ENCODE peak calls at places on chromosomes 16 and 17, in nine cellular contexts. O, L, M, F, N, C, R, D and T are unnamed samples. For H3K4me1, the result is how much of the 10 kb centered on the place peaks cover.

GRCh38 chr17:66373944-66374817 is 71.8 kb downstream of the PRKCA start:
- DNase-seq in O (no peak), L (peak), M (no peak), F (no peak), N (peak), C (peak), R (no peak), D (no peak), T (peak)

GRCh38 chr17:59877965-59878364 is 14.8 kb downstream of the TUBD1 start:
- DNase-seq in O (no peak), L (no peak), M (no peak), F (no peak), N (no peak), C (no peak), R (no peak), D (no peak), T (no peak)

GRCh38 chr16:54050281-54051210 is 236.0 kb downstream of the IRX3 start:
- DNase-seq in O (no peak), L (peak), M (no peak), F (no peak), N (no peak), C (peak), R (no peak), D (no peak), T (no peak)

GRCh38 chr16:89581045-89581695 is 5.6 kb downstream of the CPNE7 start:
- DNase-seq in O (peak), L (no peak), M (no peak), F (peak), N (no peak), C (no peak), R (peak), D (peak), T (no peak)

GRCh38 chr17:66492500-66493123 is 190.2 kb downstream of the PRKCA start:
- DNase-seq in O (no peak), L (peak), M (no peak), F (no peak), N (no peak), C (no peak), R (no peak), D (no peak), T (no peak)

GRCh38 chr16:56866955-56867830 is 2.2 kb downstream of the SLC12A3 start:
- DNase-seq in O (peak), L (peak), M (peak), F (peak), N (no peak), C (peak), R (peak), D (no peak), T (no peak)

GRCh38 chr16:59632266-59632855 is 898.2 kb upstream of the GOT2 start:
- DNase-seq in O (peak), L (no peak), M (no peak), F (peak), N (no peak), C (no peak), R (no peak), D (peak), T (no peak)

GRCh38 chr16:81715358-81716196 is 63.5 kb upstream of the PLCG2 start:
- DNase-seq in O (no peak), L (no peak), M (peak), F (no peak), N (no peak), C (no peak), R (no peak), D (no peak), T (no peak)

GRCh38 chr17:78357177-78357586 is 2.7 kb downstream of the SOCS3 start:
- DNase-seq in O (no peak), L (no peak), M (no peak), F (peak), N (peak), C (no peak), R (no peak), D (no peak), T (peak)

GRCh38 chr17:58960068-58960467 is 146.6 kb downstream of the TRIM37 start:
- DNase-seq in O (peak), L (no peak), M (no peak), F (peak), N (no peak), C (peak), R (peak), D (peak), T (no peak)

GRCh38 chr17:79654960-79655382 is 44.1 kb upstream of the RBFOX3 start:
- DNase-seq in O (no peak), L (peak), M (no peak), F (no peak), N (no peak), C (no peak), R (no peak), D (no peak), T (no peak)

GRCh38 chr16:57862698-57863433 is 60.6 kb upstream of the KIFC3 start:
- DNase-seq in O (no peak), L (peak), M (no peak), F (no peak), N (no peak), C (no peak), R (peak), D (no peak), T (no peak)

GRCh38 chr16:89170346-89171215 is 967 bp upstream of the CDH15 start:
- DNase-seq in O (no peak), L (peak), M (peak), F (no peak), N (no peak), C (no peak), R (no peak), D (no peak), T (no peak)

GRCh38 chr16:64983983-64984382 is 137.9 kb downstream of the CDH11 start:
- DNase-seq in O (peak), L (peak), M (no peak), F (peak), N (peak), C (peak), R (no peak), D (peak), T (no peak)

GRCh38 chr16:27195068-27195741 is 8.1 kb upstream of the KDM8 start:
- DNase-seq in O (peak), L (peak), M (no peak), F (no peak), N (no peak), C (no peak), R (no peak), D (peak), T (no peak)

GRCh38 chr16:138049-138417 is 440 bp downstream of the NPRL3 start:
- DNase-seq in O (no peak), L (peak), M (no peak), F (peak), N (peak), C (peak), R (peak), D (no peak), T (no peak)

GRCh38 chr16:58021661-58022551 is 3.6 kb upstream of the MMP15 start:
- DNase-seq in O (peak), L (no peak), M (no peak), F (no peak), N (no peak), C (no peak), R (no peak), D (peak), T (peak)

DNA sequence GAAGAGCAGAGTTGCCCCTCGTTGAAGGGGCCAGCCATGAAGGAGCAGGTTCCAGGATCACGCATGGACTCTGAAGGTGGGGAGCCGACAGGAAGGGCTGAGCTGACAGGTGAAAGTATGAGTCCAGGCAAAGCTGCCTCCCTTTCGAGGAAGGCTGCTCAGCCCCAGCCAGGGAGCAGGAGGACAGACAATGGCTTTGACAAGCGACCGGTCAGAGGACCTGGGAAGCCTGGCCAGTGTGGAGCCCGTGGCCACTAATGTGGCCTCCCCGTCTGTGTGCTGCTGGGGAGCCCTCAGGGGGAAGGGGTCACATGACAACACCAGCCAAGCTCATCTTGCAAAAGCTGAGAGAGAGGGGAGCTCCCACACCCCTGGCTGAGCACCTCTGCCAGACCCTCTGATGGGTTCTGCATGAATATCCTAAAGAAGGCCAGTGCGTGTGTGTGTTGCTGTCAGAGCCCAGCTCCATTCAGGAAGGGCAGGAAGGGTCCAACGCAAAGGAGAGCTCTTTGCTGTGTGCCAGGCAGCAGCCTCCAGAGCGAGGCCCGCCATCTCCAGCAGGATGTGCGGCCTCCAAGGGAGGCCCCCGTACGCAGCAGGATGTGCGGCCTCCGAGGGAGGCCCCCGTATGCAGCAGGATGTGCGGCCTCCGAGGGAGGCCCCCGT is 102.3 kb upstream of the CHMP6 start:
- DNase-seq in O (no peak), L (no peak), M (no peak), F (no peak), N (no peak), C (no peak), R (no peak), D (no peak), T (no peak)
- H3K4me1 ChIP-seq in O (under half), L (under half), M (under half), F (under half), N (under half), C (under half), R (under half), D (under half), T (under half)

DNA sequence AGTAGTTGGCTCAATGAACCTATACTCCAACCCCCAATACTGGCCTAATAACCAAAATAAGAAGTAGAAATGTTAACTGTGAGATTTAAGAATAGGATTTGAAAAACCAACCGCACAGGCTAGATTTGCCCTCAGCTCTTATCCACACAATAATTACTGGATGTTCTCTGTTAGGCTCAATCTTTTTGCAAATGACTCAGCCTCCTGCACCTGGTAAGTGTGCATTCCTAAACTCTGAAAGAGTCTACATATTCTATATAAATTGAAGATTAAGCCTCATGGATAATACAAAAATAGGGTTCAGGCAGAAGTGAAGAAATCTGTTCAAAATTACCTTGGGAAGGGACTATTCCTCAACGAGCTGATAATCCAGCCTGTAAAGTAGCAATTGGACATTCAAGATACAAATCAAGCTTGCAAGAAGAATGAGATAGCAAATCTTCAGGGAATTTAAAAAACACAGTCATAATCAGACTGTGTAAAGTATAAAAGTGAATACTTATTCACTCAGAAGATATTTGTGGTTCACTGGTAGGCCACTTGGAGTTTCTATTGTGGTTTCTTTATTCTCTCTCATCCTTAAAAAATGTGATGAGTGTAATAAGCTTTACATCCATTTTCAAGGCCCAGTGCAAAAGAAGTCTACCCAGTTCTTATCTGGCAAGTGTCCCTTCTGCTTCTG is 931.9 kb upstream of the SOX9 start:
- DNase-seq in O (peak), L (no peak), M (no peak), F (no peak), N (no peak), C (no peak), R (no peak), D (peak), T (no peak)
- H3K27ac ChIP-seq in O (peak), L (no peak), M (no peak), F (no peak), N (no peak), C (no peak), R (no peak), D (peak), T (no peak)

DNA sequence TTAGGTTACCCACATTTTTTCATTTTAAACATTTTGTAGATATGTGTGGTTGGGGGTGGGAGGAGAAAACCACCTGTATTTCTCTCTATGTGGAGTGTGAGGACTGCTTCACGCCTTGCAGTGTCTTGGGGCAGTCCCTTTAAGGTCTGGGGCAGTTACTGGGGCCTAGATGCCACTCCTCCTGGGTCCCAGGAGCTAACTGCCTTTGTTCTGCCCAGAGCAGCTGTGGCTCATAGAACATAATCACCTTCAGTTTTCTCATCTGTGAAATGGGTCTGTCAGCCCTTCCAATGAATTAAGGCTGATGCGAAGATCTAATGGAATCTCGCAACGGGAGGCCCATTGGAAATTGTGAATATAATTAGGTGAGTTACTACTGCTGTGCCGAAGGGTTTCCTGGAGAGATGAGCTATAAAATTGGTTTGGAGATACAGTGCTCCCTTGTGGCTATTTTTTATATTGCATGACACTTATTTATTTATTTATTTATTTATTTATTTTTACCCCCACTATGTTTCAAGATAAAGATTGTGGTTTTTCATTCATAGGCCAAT is 22.9 kb downstream of the DHRS7C start:
- DNase-seq in O (peak), L (peak), M (no peak), F (no peak), N (no peak), C (peak), R (peak), D (peak), T (no peak)
- TF ChIP-seq CTCF in O (peak), L (peak), M (no peak), F (peak), N (peak), C (peak), R (peak), D (peak), T (peak)

DNA sequence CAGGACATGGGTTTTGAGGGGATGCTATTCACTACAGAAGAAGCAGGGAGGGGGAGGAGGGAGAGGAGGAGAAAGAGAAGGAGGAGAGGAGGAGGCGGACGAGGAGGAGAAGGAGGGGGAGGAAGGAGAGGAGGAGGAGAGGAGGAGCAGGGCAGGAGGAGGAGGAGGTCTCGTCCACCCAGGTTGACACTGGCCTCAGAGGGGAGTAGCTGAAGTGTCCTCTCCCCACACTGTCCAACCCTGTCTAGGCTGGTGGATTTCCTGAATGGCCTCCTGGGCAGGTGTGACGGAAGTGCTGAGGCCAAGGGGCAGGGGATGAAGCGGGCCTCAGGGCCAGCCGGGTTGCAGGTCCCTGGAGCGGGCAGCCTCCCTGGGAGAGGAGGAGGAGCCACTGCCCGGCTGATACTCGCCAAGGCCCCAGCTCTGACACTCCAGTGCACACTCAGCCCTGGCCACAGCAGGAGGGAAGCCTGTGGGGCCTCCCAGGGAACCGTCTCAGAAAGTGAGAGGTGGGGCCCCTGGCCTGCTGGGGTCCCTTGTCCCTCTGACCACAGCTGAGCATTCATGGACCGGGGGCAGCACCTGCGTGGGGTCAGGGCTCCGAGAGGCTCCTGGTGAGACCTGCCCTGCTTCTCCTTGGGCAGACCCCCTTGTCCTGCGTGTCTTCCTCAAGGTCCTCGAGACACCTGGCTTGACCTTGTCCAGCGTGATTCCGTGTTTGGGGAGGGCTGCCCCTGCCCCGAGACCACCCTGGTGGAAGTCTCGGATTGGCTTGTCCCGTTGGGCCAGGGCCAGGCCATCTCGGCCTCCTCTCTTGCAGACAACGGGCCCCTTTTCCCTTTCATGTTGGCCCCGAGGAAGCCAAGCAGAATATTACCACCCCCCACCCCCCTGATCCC is 200.6 kb upstream of the CIBAR2 start:
- DNase-seq in O (no peak), L (peak), M (no peak), F (no peak), N (no peak), C (no peak), R (no peak), D (no peak), T (no peak)
- H3K4me1 ChIP-seq in O (under half), L (under half), M (under half), F (under half), N (under half), C (half or more), R (under half), D (under half), T (under half)